ENCODE peak calls at places on chromosomes 4 and X, in four cellular contexts. B is AG09309, M is dorsolateral prefrontal cortex, C is choroid plexus epithelial cell. S is an unnamed sample.
A peak's percentile ranks its signal among the peaks of the same experiment; 100 is the strongest.

GRCh38 chr4:175739612-175740011 is 72.5 kb downstream of the GPM6A start:
- DNase-seq in B (no peak), M (no peak), C (no peak), S (no peak)

GRCh38 chr4:156118821-156119220 is 165.2 kb upstream of the CTSO start:
- DNase-seq in B (no peak), M (no peak), C (peak; percentile 25), S (no peak)

GRCh38 chr4:77022581-77023133 is 53.1 kb downstream of the CCNI start:
- DNase-seq in B (no peak), M (no peak), C (peak; percentile 94), S (peak; percentile 85)

GRCh38 chrX:7294483-7294882 is 146.5 kb upstream of the PUDP start:
- DNase-seq in B (no peak), M (no peak), C (peak; percentile 22), S (no peak)

GRCh38 chr4:129806986-129807385 is 711.0 kb downstream of the C4orf33 start:
- DNase-seq in B (no peak), M (no peak), C (no peak), S (no peak)

GRCh38 chrX:96424007-96424406 is 260.6 kb upstream of the DIAPH2 start:
- DNase-seq in B (no peak), M (no peak), C (peak; percentile 60), S (no peak)

GRCh38 chr4:83054928-83055327 is 19.9 kb downstream of the COPS4 start:
- DNase-seq in B (peak; percentile 4), M (no peak), C (peak; percentile 59), S (no peak)

GRCh38 chr4:7652451-7652871 is 217.7 kb upstream of the PSAPL1 start:
- DNase-seq in B (no peak), M (no peak), C (peak; percentile 51), S (no peak)

GRCh38 chr4:65645185-65645584 is 25.1 kb downstream of the EPHA5 start:
- DNase-seq in B (no peak), M (no peak), C (peak; percentile 78), S (no peak)

GRCh38 chr4:71932941-71933340 is 98.9 kb upstream of the NPFFR2 start:
- DNase-seq in B (no peak), M (no peak), C (no peak), S (no peak)

GRCh38 chrX:107851215-107851614 is 25.5 kb downstream of the MID2 start:
- DNase-seq in B (no peak), M (no peak), C (peak; percentile 49), S (no peak)

GRCh38 chrX:24153175-24153795 is 3.8 kb downstream of the ZFX start:
- DNase-seq in B (no peak), M (no peak), C (peak; percentile 39), S (no peak)

GRCh38 chr4:38195486-38195885 is 235.3 kb downstream of the PTTG2 start:
- DNase-seq in B (no peak), M (no peak), C (no peak), S (no peak)

GRCh38 chr4:25755911-25756310 is 100.3 kb downstream of the SLC34A2 start:
- DNase-seq in B (no peak), M (no peak), C (no peak), S (no peak)

GRCh38 chr4:66750273-66750672 is 795.0 kb downstream of the CENPC start:
- DNase-seq in B (no peak), M (no peak), C (no peak), S (no peak)

GRCh38 chrX:27186671-27187070 is 276.5 kb downstream of the PPP4R3C start:
- DNase-seq in B (no peak), M (no peak), C (peak; percentile 54), S (no peak)

GRCh38 chr4:87117051-87117729 is 103.2 kb downstream of the KLHL8 start:
- DNase-seq in B (no peak), M (no peak), C (no peak), S (no peak)

GRCh38 chr4:159015862-159016261 is 87.0 kb upstream of the RAPGEF2 start:
- DNase-seq in B (no peak), M (no peak), C (peak; percentile 31), S (no peak)

GRCh38 chr4:84490663-84491062 is 8.4 kb downstream of the NKX6-1 start:
- DNase-seq in B (no peak), M (no peak), C (no peak), S (no peak)

GRCh38 chr4:6332042-6332668 is 62.5 kb downstream of the WFS1 start:
- DNase-seq in B (no peak), M (no peak), C (peak; percentile 50), S (no peak)

GRCh38 chr4:175035907-175036306 is 117.7 kb downstream of the ADAM29 start:
- DNase-seq in B (peak; percentile 69), M (no peak), C (peak; percentile 86), S (peak; percentile 1)

GRCh38 chr4:182973421-182974340 is 56.5 kb upstream of the DCTD start:
- DNase-seq in B (no peak), M (no peak), C (peak; percentile 49), S (no peak)

GRCh38 chrX:17038681-17039161 is 92.3 kb downstream of the REPS2 start:
- DNase-seq in B (no peak), M (no peak), C (peak; percentile 68), S (no peak)

GRCh38 chrX:3938587-3938986 is 225.1 kb upstream of the PRKX start:
- DNase-seq in B (no peak), M (no peak), C (no peak), S (no peak)

GRCh38 chr4:38231626-38232025 is 271.4 kb downstream of the PTTG2 start:
- DNase-seq in B (no peak), M (no peak), C (no peak), S (no peak)

GRCh38 chr4:141134051-141134450 is 782 bp upstream of the RNF150 start:
- DNase-seq in B (no peak), M (no peak), C (peak; percentile 13), S (no peak)

GRCh38 chr4:7813674-7814073 is 126.0 kb downstream of the AFAP1 start:
- DNase-seq in B (no peak), M (no peak), C (peak; percentile 94), S (no peak)

S was measured in GM04503.